ENCODE peak calls at places on chromosomes 3 and 15, in four cellular contexts. A is esophagus squamous epithelium, C is IMR-90, B is A549. O is an unnamed sample.

GRCh38 chr3:45042162-45042561 is 16.1 kb downstream of the CLEC3B start:
- DNase-seq in A (no peak), C (no peak), B (no peak), O (no peak)

GRCh38 chr15:77022646-77023575 is 28.0 kb downstream of the PSTPIP1 start:
- DNase-seq in A (no peak), C (no peak), B (no peak), O (peak; percentile 40)

GRCh38 chr15:63870403-63871209 is 36.9 kb upstream of the HERC1 start:
- DNase-seq in A (no peak), C (peak; percentile 85), B (peak; percentile 44), O (no peak)

GRCh38 chr15:58771621-58772235 is 626 bp downstream of the MINDY2 start:
- DNase-seq in A (no peak), C (no peak), B (peak; percentile 70), O (peak; percentile 67)

GRCh38 chr3:14125193-14126016 is 553 bp downstream of the TMEM43 start:
- DNase-seq in A (no peak), C (peak; percentile 94), B (peak; percentile 68), O (peak; percentile 83)

GRCh38 chr3:147410126-147410517 is 957 bp downstream of the ZIC1 start:
- DNase-seq in A (no peak), C (no peak), B (no peak), O (no peak)

GRCh38 chr15:62582580-62582979 is 417.5 kb upstream of the C2CD4B start:
- DNase-seq in A (no peak), C (no peak), B (no peak), O (no peak)

GRCh38 chr15:51350723-51351122 is 9.3 kb downstream of the GLDN start:
- DNase-seq in A (no peak), C (no peak), B (no peak), O (no peak)

GRCh38 chr15:63491116-63491817 is 13.1 kb upstream of the USP3 start:
- DNase-seq in A (no peak), C (no peak), B (no peak), O (no peak)

GRCh38 chr3:12100784-12101183 is 57.9 kb downstream of the TIMP4 start:
- DNase-seq in A (no peak), C (no peak), B (no peak), O (no peak)

GRCh38 chr3:129934234-129935123 is 40.0 kb upstream of the TRH start:
- DNase-seq in A (no peak), C (peak; percentile 16), B (peak; percentile 25), O (no peak)
- H3K4me3 ChIP-seq in A (no peak overlapping the region), C (no peak overlapping the region), B (peak overlapping the region; percentile 18), O (peak overlapping the region; percentile 31)

GRCh38 chr3:48595526-48596121 is 495 bp upstream of the COL7A1 start:
- DNase-seq in A (no peak), C (peak; percentile 86), B (peak; percentile 90), O (peak; percentile 63)

GRCh38 chr3:48593337-48593736 is 1.8 kb downstream of the COL7A1 start:
- DNase-seq in A (no peak), C (no peak), B (no peak), O (no peak)

GRCh38 chr3:48595075-48595525 is at the start of gene COL7A1:
- DNase-seq in A (no peak), C (no peak), B (no peak), O (no peak)

GRCh38 chr3:48596157-48596556 is 1.0 kb upstream of the COL7A1 start:
- DNase-seq in A (no peak), C (no peak), B (no peak), O (no peak)

DNA sequence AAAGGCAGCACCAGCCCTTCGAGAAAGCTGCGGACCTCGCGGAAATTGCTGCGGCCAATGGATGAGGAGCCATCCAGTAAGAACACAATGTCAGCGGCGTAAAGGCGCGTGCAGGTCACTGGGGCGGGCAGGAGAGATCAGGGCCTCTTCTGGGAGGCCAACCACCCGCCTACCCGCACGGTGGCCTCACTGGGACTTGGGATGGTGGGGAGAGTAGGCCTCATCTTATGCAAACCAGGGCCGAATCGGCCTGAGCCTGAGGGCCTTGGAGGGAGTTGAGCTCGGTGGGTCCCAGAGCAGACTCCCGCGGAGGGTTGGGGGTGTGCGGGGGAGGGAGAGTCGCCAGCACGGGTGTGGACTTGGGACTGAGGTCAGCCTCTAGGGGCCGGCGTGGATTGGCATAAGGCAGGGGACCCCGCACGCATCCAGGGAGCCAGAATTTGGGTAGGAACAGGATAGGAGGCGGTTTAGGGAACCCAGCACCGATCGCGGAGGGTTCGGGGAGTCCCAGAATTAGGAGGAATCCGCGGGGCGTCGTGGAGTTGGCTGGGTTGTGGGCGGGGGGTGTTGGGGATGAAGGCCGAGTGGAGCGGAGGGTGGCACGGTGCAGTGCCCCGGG is 589 bp downstream of the COL7A1 start:
- DNase-seq in A (no peak), C (peak; percentile 19), B (no peak), O (no peak)
- TF ChIP-seq POLR2A in A (no peak), C (peak; percentile 17), B (no peak), O (no peak)

DNA sequence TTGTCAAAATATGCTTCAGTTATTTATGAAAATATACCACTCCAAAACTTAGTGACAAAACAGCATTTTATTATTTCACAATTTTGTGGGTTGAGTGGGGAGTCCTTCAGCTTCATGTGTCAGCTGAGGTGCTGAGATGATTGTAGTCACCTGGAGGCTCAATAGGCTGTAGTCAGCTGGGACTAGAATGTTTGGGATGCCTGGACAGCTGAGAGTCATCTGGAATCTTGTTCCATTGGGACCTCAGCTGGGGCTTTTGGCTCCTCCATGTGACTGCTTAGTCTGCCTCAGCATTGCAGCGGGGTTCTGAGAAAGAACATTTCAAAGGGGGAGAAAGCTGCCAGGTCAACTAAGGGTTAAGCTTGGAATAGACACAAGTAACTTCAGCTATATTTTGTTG is 13.4 kb downstream of the STT3B start:
- DNase-seq in A (no peak), C (peak; percentile 32), B (no peak), O (no peak)
- H3K4me1 ChIP-seq in A (peaks cover 20% of the 10 kb centered on the region), C (peaks cover 6% of the 10 kb centered on the region), B (peaks cover 31% of the 10 kb centered on the region), O (no peaks in the 10 kb centered on the region)

GRCh38 chr3:132284006-132284405 is 33.2 kb upstream of the ACP3 start:
- DNase-seq in A (no peak), C (no peak), B (no peak), O (no peak)
- H3K4me3 ChIP-seq in A (no peak overlapping the region), C (no peak overlapping the region), B (no peak overlapping the region), O (no peak overlapping the region)

GRCh38 chr3:7744850-7745249 is 756.8 kb upstream of the LMCD1 start:
- DNase-seq in A (no peak), C (no peak), B (no peak), O (no peak)

GRCh38 chr3:7740458-7740857 is 761.2 kb upstream of the LMCD1 start:
- DNase-seq in A (no peak), C (no peak), B (no peak), O (no peak)

GRCh38 chr3:7750296-7750695 is 751.3 kb upstream of the LMCD1 start:
- DNase-seq in A (no peak), C (no peak), B (no peak), O (no peak)

GRCh38 chr3:7739754-7740153 is 761.9 kb upstream of the LMCD1 start:
- DNase-seq in A (no peak), C (no peak), B (no peak), O (no peak)

DNA sequence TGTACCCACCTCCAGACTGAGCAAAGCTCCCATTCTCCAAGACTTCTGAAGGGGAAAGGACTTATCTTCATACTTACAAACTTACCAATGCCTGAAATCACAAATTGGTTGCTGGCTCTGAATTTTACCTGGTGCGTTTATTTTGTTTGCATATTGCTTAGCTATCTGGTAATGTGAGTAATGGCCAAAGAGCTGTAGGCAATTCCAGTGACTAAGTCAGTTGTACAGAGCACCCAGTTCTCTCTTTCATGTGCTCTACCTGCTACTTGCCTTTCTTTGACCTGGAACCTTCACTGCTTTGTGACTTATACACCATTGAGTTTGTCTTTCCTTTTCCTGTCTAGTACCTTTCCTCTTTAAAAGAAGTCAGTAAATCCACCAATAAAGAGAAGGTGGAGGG is 755.9 kb upstream of the LMCD1 start:
- DNase-seq in A (no peak), C (no peak), B (no peak), O (no peak)
- TF ChIP-seq POLR2A in A (no peak), C (no peak), B (no peak), O (no peak)

GRCh38 chr3:62246985-62247384 is 126.4 kb downstream of the FEZF2 start:
- DNase-seq in A (no peak), C (no peak), B (no peak), O (no peak)
- H3K4me1 ChIP-seq in A (no peaks in the 10 kb centered on the region), C (peaks cover 3% of the 10 kb centered on the region), B (no peaks in the 10 kb centered on the region), O (no peaks in the 10 kb centered on the region)

GRCh38 chr3:181694805-181695660 is 16.7 kb upstream of the SOX2 start:
- DNase-seq in A (no peak), C (no peak), B (no peak), O (peak; percentile 51)
- H3K4me3 ChIP-seq in A (peak overlapping the region; percentile 49), C (no peak overlapping the region), B (no peak overlapping the region), O (peak overlapping the region; percentile 29)

GRCh38 chr15:41935566-41936020 is 36.8 kb downstream of the EHD4 start:
- DNase-seq in A (no peak), C (no peak), B (no peak), O (no peak)

GRCh38 chr15:41936155-41936554 is 36.2 kb downstream of the EHD4 start:
- DNase-seq in A (no peak), C (no peak), B (no peak), O (no peak)

GRCh38 chr15:41934843-41935242 is 37.5 kb downstream of the EHD4 start:
- DNase-seq in A (no peak), C (no peak), B (no peak), O (no peak)

GRCh38 chr15:41937568-41937923 is 34.8 kb downstream of the EHD4 start:
- DNase-seq in A (no peak), C (no peak), B (no peak), O (no peak)

GRCh38 chr15:41936649-41937567 is 35.4 kb downstream of the EHD4 start:
- DNase-seq in A (no peak), C (peak; percentile 55), B (no peak), O (peak; percentile 65)
- TF ChIP-seq POLR2A in A (no peak), C (no peak), B (no peak), O (no peak)

O was measured in Peyer's patch.